ENCODE peak calls at places on chromosomes 3 and 15, in nine cellular contexts. H is uterus; Y is stomach; S is heart left ventricle; E is CD4-positive, alpha-beta T cell; D is right lobe of liver; J is SK-N-SH; I is body of pancreas; V is HFFc6. F is an unnamed sample.

GRCh38 chr3:51392301-51393095 is 1.4 kb downstream of the RBM15B start:
- DNase-seq in Y (no peak), H (no peak), J (no peak), I (no peak), V (no peak), D (no peak), S (peak), E (no peak), F (no peak)

GRCh38 chr3:192888121-192888520 is 29.5 kb downstream of the MB21D2 start:
- DNase-seq in S (no peak), J (no peak), Y (no peak), V (peak), I (no peak), H (no peak), E (no peak), D (no peak), F (no peak)

GRCh38 chr3:125313060-125313635 is 62.0 kb downstream of the ZNF148 start:
- DNase-seq in Y (no peak), J (no peak), H (no peak), S (no peak), I (no peak), D (no peak), E (no peak), V (peak), F (no peak)

GRCh38 chr3:138846350-138846756 is 11.6 kb upstream of the PIK3CB start:
- DNase-seq in V (no peak), D (no peak), J (no peak), I (no peak), E (no peak), S (no peak), Y (no peak), H (no peak), F (no peak)

GRCh38 chr3:63824309-63824708 is 5.2 kb downstream of the C3orf49 start:
- DNase-seq in I (no peak), S (no peak), J (no peak), D (no peak), Y (no peak), H (no peak), V (peak), E (no peak), F (no peak)

GRCh38 chr3:50333744-50334328 is 5.8 kb upstream of the TUSC2 start:
- DNase-seq in D (no peak), E (no peak), J (no peak), H (no peak), S (peak), I (no peak), V (no peak), Y (no peak), F (no peak)

GRCh38 chr15:29734917-29735572 is 87.2 kb downstream of the TJP1 start:
- DNase-seq in V (no peak), E (no peak), H (no peak), J (no peak), D (no peak), Y (no peak), S (no peak), I (no peak), F (no peak)

GRCh38 chr15:31472636-31473383 is 146.2 kb downstream of the KLF13 start:
- DNase-seq in J (no peak), E (peak), D (no peak), H (no peak), S (peak), I (no peak), Y (peak), V (no peak), F (peak)

GRCh38 chr3:62755285-62755684 is 119.9 kb downstream of the CADPS start:
- DNase-seq in S (no peak), D (no peak), E (no peak), V (no peak), Y (no peak), J (peak), H (no peak), I (peak), F (no peak)

GRCh38 chr15:39124925-39125625 is 455.8 kb upstream of the THBS1 start:
- DNase-seq in J (no peak), S (no peak), I (no peak), D (no peak), H (no peak), V (peak), Y (no peak), E (no peak), F (no peak)

GRCh38 chr3:194382196-194382891 is 12.8 kb upstream of the LRRC15 start:
- DNase-seq in J (no peak), H (no peak), I (no peak), V (no peak), D (no peak), S (no peak), E (no peak), Y (no peak), F (no peak)

GRCh38 chr3:194257916-194258668 is 93.0 kb downstream of the CPN2 start:
- DNase-seq in V (no peak), H (no peak), Y (peak), J (no peak), I (no peak), E (no peak), D (no peak), S (peak), F (no peak)

GRCh38 chr3:122626515-122627180 is 49.2 kb downstream of the PARP15 start:
- DNase-seq in J (no peak), S (no peak), V (no peak), I (no peak), H (no peak), Y (no peak), D (no peak), E (no peak), F (no peak)

GRCh38 chr3:9938966-9939365 is 5.3 kb downstream of the CRELD1 start:
- DNase-seq in E (no peak), I (no peak), D (no peak), V (no peak), H (no peak), J (no peak), S (no peak), Y (no peak), F (no peak)

GRCh38 chr15:33201376-33202189 is 7.1 kb upstream of the FMN1 start:
- DNase-seq in J (peak), S (peak), V (peak), Y (peak), I (peak), E (peak), H (no peak), D (peak), F (peak)

GRCh38 chr15:78418239-78418638 is 19.8 kb upstream of the IREB2 start:
- DNase-seq in I (no peak), Y (no peak), E (no peak), V (no peak), H (no peak), D (no peak), S (no peak), J (no peak), F (no peak)

GRCh38 chr15:90087454-90088154 is 14.7 kb downstream of the IDH2 start:
- DNase-seq in H (no peak), J (peak), E (no peak), I (peak), D (peak), S (no peak), Y (no peak), V (peak), F (no peak)

GRCh38 chr15:41919954-41920538 is 26.2 kb upstream of the SPTBN5 start:
- DNase-seq in Y (peak), S (no peak), J (no peak), H (peak), V (no peak), D (no peak), I (peak), E (no peak), F (peak)

GRCh38 chr3:159210336-159210735 is 408.5 kb downstream of the MFSD1 start:
- DNase-seq in J (no peak), Y (no peak), D (no peak), S (no peak), I (no peak), E (no peak), V (no peak), H (no peak), F (no peak)

GRCh38 chr3:170746175-170746942 is 123.6 kb downstream of the RPL22L1 start:
- DNase-seq in E (no peak), H (no peak), J (no peak), V (no peak), S (no peak), I (no peak), D (no peak), Y (no peak), F (no peak)

GRCh38 chr3:81545572-81545971 is 215.9 kb downstream of the GBE1 start:
- DNase-seq in I (no peak), D (no peak), H (no peak), E (no peak), Y (no peak), J (no peak), S (no peak), V (peak), F (no peak)

GRCh38 chr3:174330303-174330702 is 528.8 kb upstream of the NAALADL2 start:
- DNase-seq in I (no peak), E (no peak), V (peak), J (no peak), H (no peak), Y (no peak), D (no peak), S (no peak), F (no peak)

GRCh38 chr3:33612641-33613040 is 105.4 kb downstream of the CLASP2 start:
- DNase-seq in H (no peak), V (no peak), E (no peak), Y (no peak), D (no peak), S (no peak), I (no peak), J (no peak), F (no peak)

GRCh38 chr15:57789225-57789624 is 82.7 kb downstream of the POLR2M start:
- DNase-seq in S (no peak), V (no peak), D (no peak), Y (no peak), H (no peak), I (no peak), J (no peak), E (no peak), F (no peak)

GRCh38 chr15:51970132-51970817 is 1.3 kb downstream of the LEO1 start:
- DNase-seq in J (no peak), I (no peak), V (no peak), D (no peak), H (no peak), S (no peak), Y (no peak), E (no peak), F (no peak)

GRCh38 chr3:134049676-134050075 is 20.0 kb upstream of the SLCO2A1 start:
- DNase-seq in D (no peak), H (no peak), J (no peak), E (no peak), I (no peak), Y (no peak), V (no peak), S (no peak), F (no peak)

GRCh38 chr3:35383719-35384555 is 255.4 kb upstream of the ARPP21 start:
- DNase-seq in J (peak), V (no peak), S (no peak), I (no peak), D (no peak), H (no peak), Y (no peak), E (no peak), F (no peak)

GRCh38 chr3:16866447-16867025 is 18.2 kb upstream of the PLCL2 start:
- DNase-seq in J (no peak), Y (no peak), H (no peak), E (no peak), S (no peak), V (peak), I (no peak), D (no peak), F (no peak)

GRCh38 chr3:16090711-16091110 is 83.8 kb upstream of the GALNT15 start:
- DNase-seq in E (no peak), V (no peak), J (no peak), I (no peak), H (no peak), S (no peak), D (no peak), Y (no peak), F (no peak)

GRCh38 chr15:90351479-90352108 is 490 bp upstream of the ZNF774 start:
- DNase-seq in Y (no peak), D (no peak), J (no peak), E (no peak), H (no peak), I (no peak), V (no peak), S (peak), F (no peak)

GRCh38 chr15:92521624-92522008 is 127.9 kb downstream of the ST8SIA2 start:
- DNase-seq in I (peak), J (peak), V (peak), H (peak), Y (peak), D (peak), E (peak), S (peak), F (peak)

GRCh38 chr3:152270944-152271343 is 2.2 kb downstream of the MBNL1 start:
- DNase-seq in Y (no peak), H (no peak), J (no peak), E (no peak), S (no peak), I (no peak), D (no peak), V (no peak), F (no peak)

GRCh38 chr3:59327324-59327939 is 277.6 kb upstream of the CFAP20DC start:
- DNase-seq in V (no peak), Y (no peak), S (no peak), D (no peak), E (no peak), H (no peak), J (no peak), I (no peak), F (no peak)

GRCh38 chr3:49813497-49814174 is at the start of gene UBA7:
- DNase-seq in D (peak), S (peak), V (peak), E (no peak), J (no peak), Y (peak), H (peak), I (peak), F (no peak)

GRCh38 chr15:62765916-62766315 is 276.6 kb upstream of the TPM1 start:
- DNase-seq in D (no peak), J (no peak), H (no peak), E (no peak), I (no peak), Y (no peak), S (no peak), V (no peak), F (no peak)

GRCh38 chr15:90701880-90702630 is 15.1 kb upstream of the BLM start:
- DNase-seq in E (no peak), V (no peak), Y (no peak), I (peak), S (no peak), D (no peak), H (no peak), J (no peak), F (no peak)

GRCh38 chr3:128878556-128879124 is 780 bp upstream of the ACAD9 start:
- DNase-seq in J (peak), H (no peak), E (peak), D (no peak), I (peak), S (peak), V (peak), Y (no peak), F (no peak)

GRCh38 chr3:116340680-116341216 is 104.5 kb downstream of the LSAMP start:
- DNase-seq in E (no peak), D (no peak), V (no peak), J (peak), Y (no peak), S (no peak), I (no peak), H (no peak), F (no peak)

GRCh38 chr15:46304320-46304719 is 669.5 kb downstream of the SQOR start:
- DNase-seq in H (no peak), Y (no peak), I (no peak), D (no peak), J (peak), V (no peak), E (no peak), S (no peak), F (peak)

GRCh38 chr15:75861750-75862402 is 18.6 kb downstream of the UBE2Q2 start:
- DNase-seq in E (no peak), J (no peak), D (no peak), S (no peak), I (no peak), V (no peak), H (no peak), Y (no peak), F (no peak)
- TF ChIP-seq CTCF in E (no peak), J (no peak), D (no peak), S (no peak), I (no peak), V (no peak), H (no peak), Y (no peak), F (no peak)

GRCh38 chr3:172148702-172149565 is 109.6 kb downstream of the FNDC3B start:
- DNase-seq in V (no peak), S (no peak), I (no peak), Y (no peak), J (no peak), H (no peak), D (no peak), E (no peak), F (no peak)
- TF ChIP-seq CTCF in V (no peak), S (no peak), I (no peak), Y (no peak), J (no peak), H (no peak), D (no peak), E (no peak), F (no peak)

GRCh38 chr15:101045835-101046691 is 126.9 kb downstream of the LRRK1 start:
- DNase-seq in J (no peak), Y (peak), D (no peak), I (no peak), H (no peak), E (no peak), V (no peak), S (no peak), F (no peak)
- TF ChIP-seq CTCF in J (no peak), Y (no peak), D (no peak), I (no peak), H (no peak), E (no peak), V (no peak), S (no peak), F (no peak)

GRCh38 chr3:189365609-189366564 is 194.1 kb downstream of the TPRG1 start:
- DNase-seq in I (no peak), H (no peak), S (no peak), V (no peak), E (no peak), D (no peak), Y (no peak), J (no peak), F (no peak)

GRCh38 chr3:189363856-189364255 is 192.1 kb downstream of the TPRG1 start:
- DNase-seq in D (no peak), E (no peak), H (no peak), V (no peak), Y (no peak), S (no peak), I (no peak), J (no peak), F (no peak)

GRCh38 chr3:189368384-189368783 is 196.6 kb downstream of the TPRG1 start:
- DNase-seq in D (no peak), V (no peak), H (no peak), E (no peak), I (no peak), J (no peak), Y (no peak), S (no peak), F (no peak)

GRCh38 chr3:189372205-189372764 is 200.5 kb downstream of the TPRG1 start:
- DNase-seq in S (no peak), Y (no peak), H (no peak), D (no peak), J (no peak), V (no peak), E (no peak), I (no peak), F (no peak)

DNA sequence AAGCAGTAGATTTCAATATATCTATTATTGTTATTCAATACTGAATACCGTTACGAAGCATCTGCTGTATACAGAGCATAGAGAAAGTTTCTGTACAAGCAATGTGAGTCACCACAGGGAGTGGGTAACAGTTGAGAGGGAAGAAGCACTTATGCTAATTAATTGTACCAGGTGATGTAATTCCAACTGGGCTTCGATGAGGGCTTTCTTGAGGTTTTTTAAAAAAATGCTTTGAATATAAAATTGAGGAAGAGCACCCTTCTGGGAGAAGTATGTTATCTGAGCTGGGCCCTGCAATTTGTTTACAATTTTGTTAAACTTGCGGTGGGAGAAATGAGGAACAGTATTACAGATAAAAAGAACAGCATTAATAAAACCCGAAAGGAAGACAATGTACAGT is 197.9 kb downstream of the TPRG1 start:
- DNase-seq in Y (no peak), E (no peak), S (no peak), H (no peak), V (no peak), I (no peak), D (no peak), J (no peak), F (no peak)
- TF ChIP-seq CTCF in Y (no peak), E (no peak), S (no peak), H (no peak), V (no peak), I (no peak), D (no peak), J (no peak), F (no peak)

GRCh38 chr3:126945171-126945721 is 37.7 kb upstream of the PLXNA1 start:
- DNase-seq in V (no peak), E (no peak), S (no peak), D (no peak), I (no peak), H (no peak), J (no peak), Y (no peak), F (no peak)
- TF ChIP-seq CTCF in V (peak), E (no peak), S (no peak), D (no peak), I (no peak), H (no peak), J (peak), Y (no peak), F (no peak)

GRCh38 chr3:13045904-13046568 is 27.2 kb downstream of the IQSEC1 start:
- DNase-seq in Y (no peak), D (no peak), I (peak), V (no peak), H (no peak), J (no peak), S (no peak), E (no peak), F (no peak)
- TF ChIP-seq CTCF in Y (no peak), D (no peak), I (no peak), V (no peak), H (no peak), J (no peak), S (no peak), E (no peak), F (no peak)

DNA sequence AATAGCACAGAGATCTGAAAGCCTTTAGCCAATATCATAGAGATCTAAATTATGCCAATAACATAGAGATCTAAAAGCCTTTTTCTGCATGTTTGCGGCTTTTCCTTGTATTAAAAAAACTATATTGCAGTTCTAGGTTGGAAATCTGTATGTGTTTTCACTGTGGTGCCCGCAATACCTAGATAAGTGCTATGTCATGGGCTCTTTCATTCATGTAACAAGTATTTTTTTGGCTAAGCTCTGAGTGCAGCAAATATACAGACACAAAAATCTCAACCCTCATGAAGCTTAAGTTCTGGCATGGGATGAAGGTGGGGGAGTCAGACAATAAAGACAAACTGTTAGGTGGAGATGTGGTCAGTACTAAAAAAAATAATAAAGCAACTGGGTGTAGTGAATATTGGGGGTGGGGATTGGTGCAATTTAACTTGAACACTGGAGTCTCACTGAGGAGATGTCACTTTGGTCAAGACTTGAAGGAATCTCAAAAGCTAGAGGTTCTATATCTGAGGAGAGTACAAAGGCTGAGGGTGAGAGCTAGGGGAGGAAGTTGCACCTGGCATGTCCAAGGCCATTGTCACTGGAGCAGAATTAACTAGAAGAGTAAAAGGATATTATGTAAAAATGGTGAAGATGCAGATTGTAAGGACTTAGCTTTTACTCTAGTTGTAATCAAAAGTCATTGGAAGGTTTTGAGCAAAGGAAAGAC is 978 bp downstream of the BUB1B start:
- DNase-seq in I (no peak), H (no peak), D (no peak), V (no peak), S (no peak), E (no peak), Y (no peak), J (no peak), F (no peak)
- TF ChIP-seq CTCF in I (no peak), H (no peak), D (no peak), V (no peak), S (no peak), E (no peak), Y (no peak), J (no peak), F (no peak)

DNA sequence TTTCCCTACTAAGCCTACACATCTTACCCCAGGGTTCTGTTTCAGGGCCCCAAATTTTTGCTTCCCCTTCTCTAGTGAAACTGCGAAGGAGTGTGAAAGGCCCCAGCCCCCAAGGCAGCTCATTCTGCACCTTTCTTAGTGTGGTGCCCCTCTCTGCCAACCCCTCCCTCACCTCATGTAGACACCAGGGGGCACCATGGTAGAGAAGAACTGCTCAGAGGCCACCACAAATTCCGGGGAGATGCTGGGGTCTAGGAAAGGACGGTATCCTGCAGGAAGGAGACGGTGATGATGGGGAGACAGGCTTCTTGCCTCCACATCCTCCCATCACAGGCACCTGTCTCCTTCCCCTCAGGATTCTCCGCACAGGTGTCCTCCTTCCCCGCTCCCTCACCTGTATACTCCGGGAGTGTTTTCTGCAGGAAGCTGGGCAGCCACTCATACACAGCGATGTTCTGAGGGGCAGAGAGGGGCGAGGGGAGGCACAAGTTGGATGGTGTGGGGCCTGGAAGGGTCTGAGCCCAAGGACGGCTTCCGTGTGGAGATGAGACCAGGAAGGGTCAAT is 3.6 kb downstream of the DUOX2 start:
- DNase-seq in E (no peak), S (no peak), J (peak), Y (no peak), H (no peak), I (no peak), V (no peak), D (no peak), F (no peak)
- TF ChIP-seq CTCF in E (no peak), S (no peak), J (peak), Y (no peak), H (no peak), I (no peak), V (peak), D (no peak), F (no peak)